ENCODE peak calls at places on chromosome 2, in seven cellular contexts. One of them, this sample, is unnamed.

GRCh38 chr2:240999001-240999791 is 778 bp downstream of the SNED1 start:
- DNase-seq in GM12878: no peak
- DNase-seq in AG04449: no peak
- DNase-seq in stimulated activated CD4-positive, alpha-beta T cell treated with anti-CD3 and anti-CD28 coated beads, Interleukin-15, amount 100 ng/mL, for 1 hour: no peak
- DNase-seq in neural crest cell: no peak
- DNase-seq in NCI-H1105: no peak
- DNase-seq in upper lobe of right lung: peak; percentile 73
- DNase-seq in this sample: no peak

GRCh38 chr2:117726747-117727146 is 87.7 kb upstream of the DDX18 start:
- DNase-seq in GM12878: no peak
- DNase-seq in AG04449: no peak
- DNase-seq in stimulated activated CD4-positive, alpha-beta T cell treated with anti-CD3 and anti-CD28 coated beads, Interleukin-15, amount 100 ng/mL, for 1 hour: no peak
- DNase-seq in neural crest cell: no peak
- DNase-seq in NCI-H1105: no peak
- DNase-seq in upper lobe of right lung: no peak
- DNase-seq in this sample: no peak

GRCh38 chr2:40937284-40937683 is 485.4 kb upstream of the SLC8A1 start:
- DNase-seq in GM12878: no peak
- DNase-seq in AG04449: no peak
- DNase-seq in stimulated activated CD4-positive, alpha-beta T cell treated with anti-CD3 and anti-CD28 coated beads, Interleukin-15, amount 100 ng/mL, for 1 hour: no peak
- DNase-seq in neural crest cell: no peak
- DNase-seq in NCI-H1105: no peak
- DNase-seq in upper lobe of right lung: no peak
- DNase-seq in this sample: no peak

GRCh38 chr2:162318280-162319222 is at the start of gene IFIH1:
- DNase-seq in GM12878: peak; percentile 94
- DNase-seq in AG04449: peak; percentile 34
- DNase-seq in stimulated activated CD4-positive, alpha-beta T cell treated with anti-CD3 and anti-CD28 coated beads, Interleukin-15, amount 100 ng/mL, for 1 hour: peak; percentile 36
- DNase-seq in neural crest cell: peak; percentile 34
- DNase-seq in NCI-H1105: peak; percentile 53
- DNase-seq in upper lobe of right lung: peak; percentile 89
- DNase-seq in this sample: peak; percentile 65

GRCh38 chr2:150075831-150076230 is 411.6 kb downstream of the RND3 start:
- DNase-seq in GM12878: no peak
- DNase-seq in AG04449: peak; percentile 42
- DNase-seq in stimulated activated CD4-positive, alpha-beta T cell treated with anti-CD3 and anti-CD28 coated beads, Interleukin-15, amount 100 ng/mL, for 1 hour: no peak
- DNase-seq in neural crest cell: no peak
- DNase-seq in NCI-H1105: no peak
- DNase-seq in upper lobe of right lung: no peak
- DNase-seq in this sample: no peak

GRCh38 chr2:132690664-132691303 is 20.8 kb upstream of the LYPD1 start:
- DNase-seq in GM12878: no peak
- DNase-seq in AG04449: no peak
- DNase-seq in stimulated activated CD4-positive, alpha-beta T cell treated with anti-CD3 and anti-CD28 coated beads, Interleukin-15, amount 100 ng/mL, for 1 hour: no peak
- DNase-seq in neural crest cell: no peak
- DNase-seq in NCI-H1105: no peak
- DNase-seq in upper lobe of right lung: no peak
- DNase-seq in this sample: peak; percentile 19

GRCh38 chr2:237632991-237633629 is 5.7 kb downstream of the LRRFIP1 start:
- DNase-seq in GM12878: no peak
- DNase-seq in AG04449: no peak
- DNase-seq in stimulated activated CD4-positive, alpha-beta T cell treated with anti-CD3 and anti-CD28 coated beads, Interleukin-15, amount 100 ng/mL, for 1 hour: no peak
- DNase-seq in neural crest cell: no peak
- DNase-seq in NCI-H1105: no peak
- DNase-seq in upper lobe of right lung: peak; percentile 62
- DNase-seq in this sample: no peak

GRCh38 chr2:158120102-158120501 is 18.4 kb downstream of the UPP2 start:
- DNase-seq in GM12878: no peak
- DNase-seq in AG04449: no peak
- DNase-seq in stimulated activated CD4-positive, alpha-beta T cell treated with anti-CD3 and anti-CD28 coated beads, Interleukin-15, amount 100 ng/mL, for 1 hour: no peak
- DNase-seq in neural crest cell: no peak
- DNase-seq in NCI-H1105: no peak
- DNase-seq in upper lobe of right lung: no peak
- DNase-seq in this sample: no peak

GRCh38 chr2:226215902-226216503 is 583.6 kb downstream of the IRS1 start:
- DNase-seq in GM12878: no peak
- DNase-seq in AG04449: no peak
- DNase-seq in stimulated activated CD4-positive, alpha-beta T cell treated with anti-CD3 and anti-CD28 coated beads, Interleukin-15, amount 100 ng/mL, for 1 hour: peak; percentile 12
- DNase-seq in neural crest cell: peak; percentile 75
- DNase-seq in NCI-H1105: no peak
- DNase-seq in upper lobe of right lung: no peak
- DNase-seq in this sample: no peak